ENCODE peak calls at places on chromosomes 11 and 22, in nine cellular contexts. F is IMR-90, H is thoracic aorta, D is PC-9, C is right lobe of liver, O is uterus, Z is heart right ventricle, P is right atrium auricular region, X is cardiac muscle cell. Q is an unnamed sample. For H3K4me1, the result is how much of the 10 kb centered on the place peaks cover.

GRCh38 chr11:46006418-46007070 is 84.1 kb downstream of the LARGE2 start:
- DNase-seq in P (no peak), D (peak), O (peak), H (no peak), X (peak), Z (peak), F (peak), C (no peak), Q (no peak)

GRCh38 chr11:121466063-121466794 is 13.5 kb upstream of the SORL1-AS1 start:
- DNase-seq in F (peak), H (peak), O (peak), C (peak), D (peak), P (peak), Z (peak), X (peak), Q (peak)

GRCh38 chr22:36220457-36220921 is 18.8 kb downstream of the APOL2 start:
- DNase-seq in X (no peak), C (no peak), Z (peak), P (peak), F (peak), D (no peak), H (no peak), O (peak), Q (no peak)

GRCh38 chr11:120511116-120511803 is at the start of gene GRIK4:
- DNase-seq in F (peak), H (peak), O (peak), D (peak), C (peak), Z (peak), X (peak), P (peak), Q (peak)

GRCh38 chr11:126054882-126055281 is 7.8 kb downstream of the CDON start:
- DNase-seq in O (no peak), C (no peak), P (no peak), H (no peak), X (no peak), D (no peak), Z (no peak), F (no peak), Q (no peak)

GRCh38 chr11:118436639-118437045 is 350 bp downstream of the KMT2A start:
- DNase-seq in O (no peak), H (no peak), C (peak), D (peak), X (peak), Z (no peak), F (peak), P (no peak), Q (no peak)

GRCh38 chr22:22786301-22787115 is 101.1 kb upstream of the IGLL5 start:
- DNase-seq in F (no peak), P (no peak), X (no peak), Z (no peak), C (no peak), D (no peak), O (no peak), H (no peak), Q (no peak)

GRCh38 chr11:117064275-117064674 is 34.0 kb downstream of the SIK3 start:
- DNase-seq in F (peak), Z (no peak), O (no peak), H (no peak), X (no peak), C (no peak), D (peak), P (no peak), Q (no peak)

GRCh38 chr11:102230186-102230585 is 87.1 kb upstream of the BIRC3 start:
- DNase-seq in H (no peak), D (peak), P (no peak), X (no peak), C (no peak), O (no peak), Z (no peak), F (no peak), Q (no peak)

DNA sequence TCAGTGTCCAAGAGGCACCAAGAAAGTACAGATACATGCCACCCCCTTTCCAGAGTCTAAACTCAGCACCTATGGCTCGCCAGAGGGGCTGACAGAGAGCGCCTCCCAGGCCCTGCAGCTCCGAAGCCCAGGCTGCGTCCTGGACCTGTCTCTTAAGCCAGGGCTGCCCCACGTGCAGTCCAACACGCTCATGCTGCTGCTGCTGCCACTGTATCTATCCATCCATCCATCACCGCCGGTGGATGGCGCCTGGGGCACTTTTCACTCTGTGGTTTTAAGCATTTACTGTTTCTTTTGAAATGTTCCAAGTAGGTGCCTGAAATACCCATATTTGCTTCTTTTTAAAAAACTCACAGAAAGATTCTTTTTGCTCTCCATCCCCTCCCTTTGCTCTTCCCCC is 41.8 kb downstream of the MACROD1 start:
- DNase-seq in F (no peak), P (no peak), X (no peak), H (no peak), O (no peak), D (no peak), C (no peak), Z (no peak), Q (no peak)
- H3K4me1 ChIP-seq in F (under half), P (under half), X (under half), H (under half), O (under half), D (under half), C (under half), Z (under half), Q (under half)

DNA sequence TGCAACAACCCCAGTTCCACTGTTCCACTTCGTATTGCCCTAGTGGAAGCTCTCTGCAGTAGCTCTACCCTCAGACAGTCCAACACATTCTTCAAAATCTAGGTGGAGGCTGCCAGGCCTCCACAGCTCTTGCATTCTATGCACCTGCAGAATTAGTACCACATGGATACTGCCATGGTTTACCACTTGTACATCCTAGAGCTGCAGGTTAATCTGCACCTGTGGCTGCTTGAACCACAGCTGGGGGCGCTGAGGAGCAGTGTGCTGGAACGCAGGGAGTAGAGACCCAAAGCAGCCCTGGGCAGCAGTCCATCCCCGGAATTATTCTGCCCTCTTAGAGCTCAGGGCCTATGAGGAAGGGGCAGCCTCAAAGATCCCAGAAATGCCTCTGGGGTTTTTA is 4.3 kb upstream of the CTSC start:
- DNase-seq in O (no peak), Z (no peak), H (no peak), P (no peak), C (no peak), F (no peak), X (no peak), D (peak), Q (no peak)
- TF ChIP-seq CTCF in O (no peak), Z (no peak), H (no peak), P (no peak), C (no peak), F (no peak), X (no peak), D (no peak), Q (no peak)

DNA sequence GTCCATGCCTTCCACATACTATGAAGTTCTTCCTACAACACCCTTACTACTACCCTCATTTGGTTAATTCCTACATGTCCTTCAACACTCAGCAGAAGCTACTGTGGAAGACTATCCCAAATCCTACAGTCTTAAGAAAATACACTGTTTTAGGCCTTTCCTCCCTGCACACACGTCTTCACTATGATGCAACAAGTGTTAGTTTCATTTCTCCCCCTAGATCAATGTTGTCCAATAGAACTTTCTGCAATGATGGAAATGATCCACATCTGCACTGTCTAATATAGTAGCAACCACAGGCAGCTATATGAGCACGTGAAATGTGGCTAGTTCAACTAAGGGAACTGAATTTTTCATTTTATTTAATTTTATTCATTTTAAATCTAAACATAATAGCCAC is 46.7 kb upstream of the CCDC34 start:
- DNase-seq in P (no peak), O (no peak), X (no peak), D (no peak), Z (no peak), F (no peak), C (no peak), H (no peak), Q (no peak)
- H3K4me1 ChIP-seq in P (under half), O (under half), X (under half), D (under half), Z (under half), F (under half), C (under half), H (half or more), Q (under half)

GRCh38 chr11:62591448-62592215 is at the start of gene TUT1:
- DNase-seq in F (peak), X (peak), H (peak), C (peak), O (peak), D (peak), Z (peak), P (peak), Q (peak)

GRCh38 chr11:62592989-62593421 is 1.7 kb upstream of the TUT1 start:
- DNase-seq in Z (no peak), C (no peak), O (no peak), X (no peak), D (no peak), P (no peak), H (no peak), F (no peak), Q (no peak)

GRCh38 chr11:62592216-62592815 is 993 bp upstream of the TUT1 start:
- DNase-seq in Z (no peak), C (no peak), F (no peak), P (no peak), X (no peak), O (no peak), D (no peak), H (no peak), Q (no peak)

GRCh38 chr11:62593434-62594044 is 2.2 kb upstream of the TUT1 start:
- DNase-seq in X (peak), Z (peak), H (no peak), C (peak), O (peak), D (peak), P (peak), F (peak), Q (no peak)

GRCh38 chr11:62588966-62589637 is 2.2 kb downstream of the TUT1 start:
- DNase-seq in C (no peak), H (no peak), P (no peak), F (no peak), Z (no peak), D (no peak), X (no peak), O (no peak), Q (no peak)
- TF ChIP-seq CTCF in C (no peak), H (no peak), P (no peak), F (peak), Z (no peak), D (peak), X (peak), O (no peak), Q (no peak)

GRCh38 chr11:68328374-68329091 is 16.1 kb downstream of the LRP5 start:
- DNase-seq in P (no peak), O (peak), D (no peak), X (no peak), C (no peak), F (no peak), Z (peak), H (no peak), Q (no peak)
- H3K4me1 ChIP-seq in P (under half), O (under half), D (under half), X (under half), C (half or more), F (under half), Z (half or more), H (half or more), Q (under half)

DNA sequence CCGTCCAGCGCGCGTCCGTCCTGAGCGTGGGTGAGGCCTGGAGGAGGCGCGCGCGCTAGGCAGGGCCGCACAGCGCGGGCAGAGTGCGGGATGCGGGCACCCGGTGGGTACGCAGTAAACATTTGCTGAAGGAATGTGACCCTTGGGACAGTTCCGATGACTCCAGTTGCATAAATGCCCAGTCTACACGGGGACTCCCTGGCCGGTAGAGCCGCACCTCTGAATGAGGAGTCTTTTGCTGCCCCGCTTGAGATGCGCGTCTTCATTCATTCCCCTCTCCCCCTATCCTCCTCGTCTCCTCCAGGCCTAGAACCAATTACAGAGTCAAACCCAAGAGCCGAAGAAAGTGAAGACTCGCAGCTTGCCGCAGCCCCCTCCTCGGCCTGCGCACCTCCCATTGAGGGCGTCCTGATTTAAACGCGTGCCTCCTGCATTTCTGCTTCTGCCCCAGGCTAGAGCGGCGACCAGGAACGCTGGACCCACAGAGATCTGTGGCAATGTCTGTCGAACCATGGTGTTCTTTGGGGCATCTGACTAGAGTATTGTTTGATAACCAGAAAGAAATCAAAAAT is 731 bp upstream of the CHKB start:
- DNase-seq in Z (no peak), P (no peak), O (no peak), X (no peak), C (no peak), F (no peak), H (no peak), D (no peak), Q (no peak)
- TF ChIP-seq CTCF in Z (no peak), P (no peak), O (no peak), X (no peak), C (no peak), F (no peak), H (no peak), D (peak), Q (no peak)

DNA sequence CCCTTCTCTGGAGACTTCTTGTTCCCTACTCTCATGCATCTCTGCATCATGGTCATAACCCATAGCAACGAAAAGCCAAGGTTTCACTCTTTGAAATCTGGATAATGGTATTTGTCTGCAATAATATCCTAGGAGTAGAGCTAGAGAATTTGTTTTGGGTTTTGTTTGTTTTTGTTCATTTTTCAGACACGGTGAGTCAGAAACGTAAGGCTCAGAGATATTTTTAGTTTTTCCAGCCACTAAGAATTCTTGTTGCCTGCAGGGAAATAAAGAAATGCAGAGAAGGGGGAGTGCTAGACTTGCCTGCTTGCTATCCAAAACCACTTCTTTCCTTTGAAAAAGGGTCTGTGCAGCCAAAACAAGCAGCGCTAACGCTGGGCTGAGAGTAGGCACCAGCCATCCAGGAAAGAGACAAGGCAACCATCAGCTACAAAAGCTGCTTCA is 26.0 kb downstream of the POU2AF3 start:
- DNase-seq in D (no peak), P (no peak), F (peak), Z (no peak), H (no peak), X (no peak), C (no peak), O (no peak), Q (peak)
- H3K4me1 ChIP-seq in D (under half), P (under half), F (under half), Z (under half), H (half or more), X (under half), C (under half), O (under half), Q (under half)

DNA sequence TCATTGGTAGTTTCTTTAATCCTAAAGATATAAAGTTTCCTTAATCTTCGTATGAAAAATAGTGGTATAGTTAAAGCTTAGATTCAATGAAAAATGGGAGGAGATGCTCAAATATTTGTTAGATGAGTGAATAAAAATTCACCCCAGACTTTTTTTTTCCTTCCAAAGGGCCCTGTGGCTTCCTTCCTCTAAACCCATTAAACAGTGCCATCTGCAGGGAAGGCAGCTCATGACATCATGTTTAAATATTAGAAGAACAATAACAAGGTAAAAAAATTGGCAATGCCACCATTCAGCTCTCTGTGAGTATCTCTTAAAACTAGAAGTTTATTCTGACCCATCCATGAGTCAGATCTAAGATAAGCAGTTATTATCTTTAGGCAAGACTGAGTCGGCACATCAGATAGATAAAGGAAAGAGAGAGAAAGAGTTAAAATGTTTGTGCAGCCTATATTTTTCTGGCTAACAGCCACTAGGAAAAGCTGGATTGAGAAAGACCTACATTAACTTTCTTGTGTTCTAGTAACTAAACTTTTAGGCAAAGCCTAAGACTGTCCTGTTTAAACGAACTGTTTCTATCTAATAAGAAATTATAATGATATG is 19.1 kb upstream of the OOSP1 start:
- DNase-seq in D (peak), X (peak), F (peak), Z (no peak), O (no peak), H (no peak), C (no peak), P (no peak), Q (no peak)
- TF ChIP-seq CTCF in D (peak), X (peak), F (peak), Z (peak), O (no peak), H (no peak), C (peak), P (peak), Q (no peak)

DNA sequence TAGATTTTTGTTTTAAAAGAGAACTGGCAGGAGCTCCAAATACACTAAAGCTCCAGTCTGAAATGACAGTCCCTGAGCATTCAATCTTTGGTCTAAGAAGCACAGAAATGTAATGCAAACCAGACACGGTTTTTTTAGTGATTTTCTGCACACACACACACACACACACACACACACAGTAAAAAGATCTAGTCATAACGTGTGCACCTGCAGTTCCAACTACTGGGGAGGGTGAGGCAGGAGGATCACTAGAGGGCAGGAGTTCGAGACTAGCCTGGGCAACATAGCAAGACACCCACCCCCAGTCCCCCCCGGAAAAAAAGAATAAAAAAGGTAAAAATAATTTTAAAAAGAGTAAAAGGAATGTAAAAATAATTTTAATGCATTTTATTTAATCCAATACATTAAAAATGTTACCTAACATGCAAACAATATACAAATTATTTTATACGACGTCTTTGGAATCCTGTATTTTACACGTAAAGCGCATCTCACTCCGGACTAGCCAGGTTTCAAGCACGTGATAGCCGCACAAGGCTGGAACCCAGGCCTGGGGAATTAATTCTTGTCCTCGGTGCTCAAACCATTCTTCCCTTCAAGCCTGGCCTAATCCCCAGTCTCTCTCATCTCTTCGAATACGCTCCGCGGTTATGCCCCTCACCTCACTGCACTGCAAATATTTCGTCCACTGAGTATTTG is 762 bp upstream of the TBC1D22A start:
- DNase-seq in D (no peak), O (no peak), P (no peak), H (no peak), X (no peak), Z (no peak), C (no peak), F (peak), Q (no peak)
- H3K4me1 ChIP-seq in D (under half), O (under half), P (under half), H (under half), X (under half), Z (under half), C (under half), F (under half), Q (under half)